ENCODE peak calls at places on chromosomes 2 and 18, in nine cellular contexts. One of them, this sample, is unnamed.

GRCh38 chr2:39216495-39217191 is 27.1 kb downstream of the CDKL4 start:
- DNase-seq in PC-9: no peak
- DNase-seq in HFF-Myc: no peak
- DNase-seq in GM06990: no peak
- DNase-seq in colonic mucosa: peak; percentile 25
- DNase-seq in fibroblast of pulmonary artery: no peak
- DNase-seq in glutamatergic neuron: no peak
- DNase-seq in H1: no peak
- DNase-seq in neural crest cell: no peak
- DNase-seq in this sample: no peak

GRCh38 chr2:232887171-232887850 is 17.2 kb downstream of the SNORC start:
- DNase-seq in PC-9: no peak
- DNase-seq in fibroblast of pulmonary artery: peak; percentile 15
- DNase-seq in glutamatergic neuron: peak; percentile 24
- DNase-seq in H1: no peak
- DNase-seq in neural crest cell: no peak
- DNase-seq in HFF-Myc: no peak
- DNase-seq in GM06990: no peak
- DNase-seq in colonic mucosa: peak; percentile 12
- DNase-seq in this sample: no peak

GRCh38 chr18:9755603-9756002 is 47.5 kb downstream of the RAB31 start:
- DNase-seq in colonic mucosa: no peak
- DNase-seq in neural crest cell: no peak
- DNase-seq in H1: no peak
- DNase-seq in glutamatergic neuron: no peak
- DNase-seq in PC-9: peak; percentile 15
- DNase-seq in HFF-Myc: no peak
- DNase-seq in GM06990: no peak
- DNase-seq in fibroblast of pulmonary artery: peak; percentile 60
- DNase-seq in this sample: no peak

GRCh38 chr2:71865391-71865965 is 282.2 kb downstream of the CYP26B1 start:
- DNase-seq in neural crest cell: no peak
- DNase-seq in H1: no peak
- DNase-seq in colonic mucosa: no peak
- DNase-seq in PC-9: peak; percentile 72
- DNase-seq in GM06990: no peak
- DNase-seq in HFF-Myc: no peak
- DNase-seq in fibroblast of pulmonary artery: no peak
- DNase-seq in glutamatergic neuron: no peak
- DNase-seq in this sample: no peak

GRCh38 chr2:141957827-141958440 is 172.9 kb downstream of the LRP1B start:
- DNase-seq in neural crest cell: no peak
- DNase-seq in GM06990: no peak
- DNase-seq in colonic mucosa: no peak
- DNase-seq in fibroblast of pulmonary artery: no peak
- DNase-seq in glutamatergic neuron: no peak
- DNase-seq in H1: no peak
- DNase-seq in HFF-Myc: no peak
- DNase-seq in PC-9: no peak
- DNase-seq in this sample: no peak

GRCh38 chr2:51379997-51380396 is 348.1 kb upstream of the NRXN1 start:
- DNase-seq in H1: no peak
- DNase-seq in glutamatergic neuron: no peak
- DNase-seq in fibroblast of pulmonary artery: no peak
- DNase-seq in neural crest cell: no peak
- DNase-seq in PC-9: no peak
- DNase-seq in GM06990: no peak
- DNase-seq in HFF-Myc: no peak
- DNase-seq in colonic mucosa: no peak
- DNase-seq in this sample: no peak

GRCh38 chr2:5932556-5933469 is 240.6 kb downstream of the SOX11 start:
- DNase-seq in H1: no peak
- DNase-seq in HFF-Myc: no peak
- DNase-seq in GM06990: no peak
- DNase-seq in neural crest cell: no peak
- DNase-seq in glutamatergic neuron: no peak
- DNase-seq in fibroblast of pulmonary artery: no peak
- DNase-seq in colonic mucosa: no peak
- DNase-seq in PC-9: no peak
- DNase-seq in this sample: no peak

GRCh38 chr2:189609853-189610252 is 29.3 kb upstream of the SLC40A1 start:
- DNase-seq in H1: no peak
- DNase-seq in fibroblast of pulmonary artery: peak; percentile 60
- DNase-seq in neural crest cell: no peak
- DNase-seq in glutamatergic neuron: no peak
- DNase-seq in colonic mucosa: no peak
- DNase-seq in HFF-Myc: no peak
- DNase-seq in GM06990: no peak
- DNase-seq in PC-9: no peak
- DNase-seq in this sample: no peak

GRCh38 chr2:109715302-109715937 is 78.7 kb upstream of the RGPD5 start:
- DNase-seq in colonic mucosa: peak; percentile 61
- DNase-seq in GM06990: no peak
- DNase-seq in PC-9: no peak
- DNase-seq in fibroblast of pulmonary artery: peak; percentile 53
- DNase-seq in glutamatergic neuron: no peak
- DNase-seq in H1: no peak
- DNase-seq in HFF-Myc: no peak
- DNase-seq in neural crest cell: no peak
- DNase-seq in this sample: no peak

DNA sequence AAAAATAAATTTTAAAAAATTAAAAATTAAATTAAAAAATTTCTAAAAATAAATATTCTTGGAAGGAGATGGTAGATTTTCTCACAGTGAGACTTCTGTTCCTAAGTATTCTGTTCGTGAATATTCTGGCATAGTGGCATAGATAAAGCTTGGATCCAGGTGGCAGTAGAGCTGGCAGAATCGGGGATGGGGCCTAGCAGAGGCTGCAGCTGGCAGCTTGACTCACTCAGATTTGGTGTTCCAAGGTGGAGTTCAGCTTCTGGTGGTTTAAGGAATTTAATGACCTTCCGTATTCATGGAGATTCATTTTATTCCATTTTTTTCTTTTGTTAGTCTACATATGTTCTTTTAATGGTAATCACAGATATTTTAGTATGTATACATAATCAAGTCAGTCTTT is 19.9 kb downstream of the ARMC9 start:
- DNase-seq in fibroblast of pulmonary artery: no peak
- DNase-seq in GM06990: no peak
- DNase-seq in neural crest cell: no peak
- DNase-seq in colonic mucosa: no peak
- DNase-seq in glutamatergic neuron: no peak
- DNase-seq in HFF-Myc: no peak
- DNase-seq in PC-9: no peak
- DNase-seq in H1: no peak
- DNase-seq in this sample: no peak
- TF ChIP-seq CTCF in fibroblast of pulmonary artery: no peak
- TF ChIP-seq CTCF in GM06990: no peak
- TF ChIP-seq CTCF in neural crest cell: no peak
- TF ChIP-seq CTCF in colonic mucosa: no peak
- TF ChIP-seq CTCF in glutamatergic neuron: no peak
- TF ChIP-seq CTCF in HFF-Myc: no peak
- TF ChIP-seq CTCF in PC-9: no peak
- TF ChIP-seq CTCF in H1: no peak
- TF ChIP-seq CTCF in this sample: no peak

GRCh38 chr2:19350678-19351401 is 7.6 kb downstream of the OSR1 start:
- DNase-seq in H1: no peak
- DNase-seq in fibroblast of pulmonary artery: no peak
- DNase-seq in HFF-Myc: no peak
- DNase-seq in PC-9: no peak
- DNase-seq in colonic mucosa: no peak
- DNase-seq in glutamatergic neuron: no peak
- DNase-seq in neural crest cell: no peak
- DNase-seq in GM06990: no peak
- DNase-seq in this sample: no peak

GRCh38 chr2:19346983-19347618 is 11.3 kb downstream of the OSR1 start:
- DNase-seq in colonic mucosa: no peak
- DNase-seq in PC-9: no peak
- DNase-seq in neural crest cell: no peak
- DNase-seq in fibroblast of pulmonary artery: no peak
- DNase-seq in glutamatergic neuron: no peak
- DNase-seq in GM06990: no peak
- DNase-seq in H1: no peak
- DNase-seq in HFF-Myc: no peak
- DNase-seq in this sample: no peak

GRCh38 chr2:19348692-19349091 is 9.7 kb downstream of the OSR1 start:
- DNase-seq in glutamatergic neuron: no peak
- DNase-seq in PC-9: no peak
- DNase-seq in neural crest cell: no peak
- DNase-seq in H1: no peak
- DNase-seq in HFF-Myc: no peak
- DNase-seq in GM06990: no peak
- DNase-seq in colonic mucosa: no peak
- DNase-seq in fibroblast of pulmonary artery: no peak
- DNase-seq in this sample: no peak

GRCh38 chr2:19349911-19350677 is 8.3 kb downstream of the OSR1 start:
- DNase-seq in neural crest cell: peak; percentile 70
- DNase-seq in PC-9: no peak
- DNase-seq in colonic mucosa: peak; percentile 68
- DNase-seq in GM06990: peak; percentile 51
- DNase-seq in HFF-Myc: no peak
- DNase-seq in H1: no peak
- DNase-seq in glutamatergic neuron: peak; percentile 81
- DNase-seq in fibroblast of pulmonary artery: peak; percentile 45
- DNase-seq in this sample: peak; percentile 45

DNA sequence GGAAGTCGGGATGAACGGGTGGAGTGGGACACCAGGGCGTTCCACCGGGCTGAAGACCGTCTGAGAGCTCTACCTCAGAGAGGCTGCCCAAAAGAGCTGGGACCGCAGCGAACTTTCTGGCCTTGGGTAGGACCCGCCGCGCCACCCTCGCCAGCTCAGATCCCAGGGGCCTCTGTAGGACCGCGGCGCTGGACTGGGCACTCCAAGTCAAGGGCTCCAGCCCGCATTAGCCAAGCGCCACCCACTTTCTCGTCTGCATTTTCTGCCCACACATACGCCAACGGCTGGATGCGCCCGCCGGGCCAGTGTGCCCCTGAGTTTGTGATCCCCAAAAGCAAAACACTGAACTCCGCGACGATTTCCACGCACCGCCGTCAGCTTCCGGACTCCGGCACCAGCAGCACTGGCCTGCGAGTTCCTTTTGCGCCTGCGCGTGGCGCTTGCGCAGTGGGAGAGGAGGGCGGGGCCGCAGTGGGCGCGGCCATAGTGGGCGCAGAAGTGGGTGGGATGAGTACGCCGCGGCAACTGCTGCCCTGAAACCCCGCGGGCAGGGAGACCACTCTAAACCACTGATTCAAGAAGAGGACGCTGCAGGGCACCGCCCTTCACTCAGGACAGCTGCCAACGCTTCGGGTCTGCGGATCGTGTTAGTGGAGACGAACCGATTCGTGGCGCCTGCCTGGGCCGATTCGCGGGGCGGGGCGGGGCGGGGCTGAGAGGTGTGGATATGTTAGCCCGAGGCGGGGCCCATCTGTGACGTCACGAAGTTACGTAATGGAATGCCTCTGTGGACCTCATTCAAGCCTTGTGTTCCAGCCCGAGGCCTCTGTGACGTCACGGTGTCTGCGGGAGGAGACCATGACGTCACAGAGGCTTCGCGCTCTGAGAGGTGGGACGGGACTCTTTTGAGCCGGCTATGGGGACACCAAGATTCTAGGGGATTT is 10.5 kb downstream of the OSR1 start:
- DNase-seq in colonic mucosa: peak; percentile 98
- DNase-seq in fibroblast of pulmonary artery: peak; percentile 99
- DNase-seq in glutamatergic neuron: peak; percentile 92
- DNase-seq in H1: no peak
- DNase-seq in neural crest cell: peak; percentile 93
- DNase-seq in PC-9: peak; percentile 86
- DNase-seq in GM06990: peak; percentile 98
- DNase-seq in HFF-Myc: peak; percentile 91
- DNase-seq in this sample: peak; percentile 90
- TF ChIP-seq CTCF in colonic mucosa: no peak
- TF ChIP-seq CTCF in fibroblast of pulmonary artery: no peak
- TF ChIP-seq CTCF in glutamatergic neuron: peak; percentile 16
- TF ChIP-seq CTCF in H1: no peak
- TF ChIP-seq CTCF in neural crest cell: no peak
- TF ChIP-seq CTCF in PC-9: no peak
- TF ChIP-seq CTCF in GM06990: no peak
- TF ChIP-seq CTCF in HFF-Myc: no peak
- TF ChIP-seq CTCF in this sample: no peak

DNA sequence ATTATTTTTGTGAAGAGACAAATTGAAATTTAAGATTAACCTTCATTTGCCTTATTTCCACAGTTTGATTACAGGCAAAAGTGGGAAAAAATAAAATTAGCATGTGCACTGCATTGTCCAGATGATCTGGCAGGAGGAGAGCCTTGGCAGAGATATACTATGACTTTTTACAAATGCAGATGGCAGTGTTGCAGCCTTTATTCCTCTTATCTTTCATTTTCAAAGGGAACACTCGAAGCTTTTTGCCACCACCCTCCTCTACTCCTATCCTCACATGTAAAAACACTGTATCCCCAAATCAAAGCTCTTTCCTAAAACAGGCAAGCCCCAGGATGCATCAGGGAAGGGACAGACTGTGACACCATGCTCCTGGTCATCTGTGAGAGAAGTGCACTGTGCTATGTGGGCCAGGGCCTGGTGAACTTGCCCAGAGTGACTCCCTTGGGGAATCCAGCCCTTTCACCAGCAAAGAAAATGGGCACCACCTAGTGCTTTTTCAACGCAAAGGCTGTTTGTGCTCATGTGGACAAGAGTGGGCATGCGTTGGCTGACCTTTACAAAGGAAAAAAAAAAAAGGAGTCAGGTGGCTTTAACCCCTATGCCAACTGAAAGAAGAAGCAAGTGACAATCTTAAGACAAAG is 74.7 kb upstream of the ETAA1 start:
- DNase-seq in PC-9: peak; percentile 41
- DNase-seq in fibroblast of pulmonary artery: peak; percentile 60
- DNase-seq in HFF-Myc: peak; percentile 45
- DNase-seq in neural crest cell: peak; percentile 25
- DNase-seq in H1: no peak
- DNase-seq in glutamatergic neuron: peak; percentile 33
- DNase-seq in GM06990: no peak
- DNase-seq in colonic mucosa: peak; percentile 29
- DNase-seq in this sample: peak; percentile 71
- TF ChIP-seq CTCF in PC-9: peak; percentile 62
- TF ChIP-seq CTCF in fibroblast of pulmonary artery: peak; percentile 38
- TF ChIP-seq CTCF in HFF-Myc: peak; percentile 51
- TF ChIP-seq CTCF in neural crest cell: peak; percentile 52
- TF ChIP-seq CTCF in H1: peak; percentile 71
- TF ChIP-seq CTCF in glutamatergic neuron: no peak
- TF ChIP-seq CTCF in GM06990: peak; percentile 5
- TF ChIP-seq CTCF in colonic mucosa: no peak
- TF ChIP-seq CTCF in this sample: peak; percentile 69

DNA sequence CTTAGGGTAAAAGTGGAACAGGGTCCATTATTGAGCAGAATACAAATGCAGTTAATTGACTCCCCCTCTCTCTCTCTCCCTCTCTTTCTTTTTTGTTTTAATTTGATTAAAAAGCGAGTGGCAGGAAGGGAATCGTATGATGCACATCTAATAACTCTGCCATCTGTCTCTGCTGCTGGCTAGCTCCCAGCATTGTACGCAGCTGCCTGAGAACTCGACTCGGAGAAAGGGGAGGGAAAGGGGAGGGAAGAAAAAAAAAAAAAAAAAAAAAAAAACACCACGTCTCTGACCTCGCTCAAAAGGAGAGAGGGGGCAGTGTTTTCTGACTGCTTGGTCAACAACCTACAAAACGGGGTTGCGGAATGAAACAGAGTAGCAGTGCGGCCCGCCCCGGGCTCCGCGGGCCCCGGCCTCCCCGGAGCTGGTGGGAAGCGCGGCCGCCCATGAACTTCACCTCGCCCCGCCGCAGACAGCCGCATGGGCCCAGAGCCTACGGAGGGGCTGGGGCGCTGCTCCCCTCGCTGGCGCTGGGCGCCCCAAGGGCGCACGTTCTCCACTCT is 265.7 kb downstream of the TCF4 start:
- DNase-seq in fibroblast of pulmonary artery: peak; percentile 97
- DNase-seq in glutamatergic neuron: peak; percentile 71
- DNase-seq in GM06990: peak; percentile 90
- DNase-seq in PC-9: no peak
- DNase-seq in HFF-Myc: peak; percentile 92
- DNase-seq in colonic mucosa: peak; percentile 61
- DNase-seq in neural crest cell: peak; percentile 34
- DNase-seq in H1: no peak
- DNase-seq in this sample: peak; percentile 81
- TF ChIP-seq CTCF in fibroblast of pulmonary artery: peak; percentile 23
- TF ChIP-seq CTCF in glutamatergic neuron: no peak
- TF ChIP-seq CTCF in GM06990: peak; percentile 20
- TF ChIP-seq CTCF in PC-9: no peak
- TF ChIP-seq CTCF in HFF-Myc: no peak
- TF ChIP-seq CTCF in colonic mucosa: no peak
- TF ChIP-seq CTCF in neural crest cell: no peak
- TF ChIP-seq CTCF in H1: no peak
- TF ChIP-seq CTCF in this sample: peak; percentile 21